ENCODE peak calls at places on chromosomes 12 and 14, in seven cellular contexts. U, Z, X, K, T, B and Y are unnamed samples.

GRCh38 chr14:104749111-104749649 is 3.8 kb upstream of the SIVA1 start:
- DNase-seq in T (peak), B (no peak), Z (peak), K (no peak), X (no peak), U (no peak), Y (peak)

GRCh38 chr12:131116437-131117117 is 162.9 kb downstream of the ADGRD1 start:
- DNase-seq in U (no peak), X (peak), B (no peak), K (no peak), T (no peak), Z (peak), Y (no peak)

GRCh38 chr14:38442208-38442607 is 186.3 kb upstream of the CLEC14A start:
- DNase-seq in T (no peak), B (no peak), Z (no peak), X (no peak), K (no peak), U (no peak), Y (no peak)

GRCh38 chr12:57810450-57810849 is 8.1 kb downstream of the AVIL start:
- DNase-seq in Z (peak), X (peak), U (no peak), T (no peak), B (peak), K (no peak), Y (no peak)

GRCh38 chr12:60123443-60124000 is 527.7 kb downstream of the SLC16A7 start:
- DNase-seq in U (no peak), B (no peak), T (no peak), K (no peak), X (peak), Z (peak), Y (no peak)

GRCh38 chr12:55829967-55830600 is 697 bp upstream of the DNAJC14 start:
- DNase-seq in B (no peak), U (peak), Z (no peak), X (no peak), T (peak), K (no peak), Y (no peak)

GRCh38 chr12:68185598-68185997 is 26.1 kb upstream of the IFNG start:
- DNase-seq in Z (no peak), B (no peak), U (no peak), K (no peak), T (no peak), X (no peak), Y (no peak)

GRCh38 chr12:3341594-3341993 is 149.4 kb upstream of the PRMT8 start:
- DNase-seq in U (no peak), T (no peak), Z (no peak), X (no peak), B (no peak), K (no peak), Y (no peak)

GRCh38 chr14:77508249-77508648 is 9.6 kb upstream of the ISM2 start:
- DNase-seq in K (peak), X (peak), U (no peak), Z (peak), T (no peak), B (no peak), Y (no peak)

GRCh38 chr14:50023671-50024490 is 92.5 kb downstream of the VCPKMT start:
- DNase-seq in B (no peak), X (peak), U (peak), T (no peak), K (peak), Z (peak), Y (peak)
- H3K4me3 ChIP-seq in B (no peak), X (peak), U (no peak), T (no peak), K (no peak), Z (peak), Y (no peak)

GRCh38 chr14:101889898-101890297 is 74.5 kb upstream of the DYNC1H1 start:
- DNase-seq in K (no peak), Z (peak), B (no peak), X (peak), T (no peak), U (no peak), Y (no peak)

GRCh38 chr14:101891471-101891870 is 72.9 kb upstream of the DYNC1H1 start:
- DNase-seq in U (no peak), K (no peak), X (no peak), B (no peak), Z (no peak), T (no peak), Y (no peak)

GRCh38 chr14:101888182-101888581 is 76.2 kb upstream of the DYNC1H1 start:
- DNase-seq in Z (no peak), B (no peak), X (no peak), K (no peak), U (no peak), T (no peak), Y (no peak)

GRCh38 chr14:101887219-101887618 is 77.2 kb upstream of the DYNC1H1 start:
- DNase-seq in T (no peak), Z (no peak), U (no peak), X (no peak), K (no peak), B (no peak), Y (no peak)

GRCh38 chr14:101889366-101889765 is 75.0 kb upstream of the DYNC1H1 start:
- DNase-seq in T (no peak), U (no peak), K (no peak), X (no peak), B (no peak), Z (no peak), Y (no peak)
- H3K4me3 ChIP-seq in T (no peak), U (no peak), K (no peak), X (no peak), B (no peak), Z (no peak), Y (no peak)

DNA sequence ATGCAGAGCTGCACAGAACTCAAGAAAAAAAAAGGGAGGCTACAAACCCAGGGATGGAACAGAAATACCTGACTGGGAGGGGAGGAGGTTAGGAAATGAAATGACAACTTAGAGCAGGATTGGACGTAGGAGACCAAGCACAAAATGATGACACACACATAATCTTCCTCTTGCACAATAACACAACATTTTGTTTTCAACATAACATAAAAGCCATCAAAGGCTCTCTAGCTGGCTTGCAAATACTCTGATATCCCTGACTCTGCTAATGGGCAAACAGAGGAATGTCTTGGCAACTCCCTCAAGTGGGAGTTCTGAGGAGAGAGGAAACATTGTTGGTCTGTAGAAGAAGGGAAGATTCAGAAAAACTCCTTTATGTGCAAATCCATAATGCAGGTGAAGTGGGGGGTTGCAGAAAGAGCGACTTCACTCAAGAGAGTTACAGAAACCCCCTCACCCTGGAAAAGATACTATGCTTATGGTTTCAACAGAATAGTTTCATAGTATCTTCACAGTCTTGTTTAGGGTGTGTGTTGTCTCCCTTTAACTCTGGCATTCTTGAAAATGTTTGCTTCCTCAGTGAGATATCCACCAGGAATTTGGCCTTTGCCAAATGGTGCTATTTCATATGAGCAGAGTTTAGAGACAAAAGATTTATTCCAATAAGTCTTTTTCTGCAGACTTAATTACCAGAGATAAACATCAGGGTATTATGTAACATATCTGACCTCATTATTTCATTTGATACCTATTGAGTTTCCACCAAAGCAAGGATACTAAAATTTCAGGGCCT is 43.8 kb upstream of the LTBP2 start:
- DNase-seq in B (no peak), T (no peak), U (no peak), Z (peak), K (peak), X (peak), Y (no peak)
- H3K4me3 ChIP-seq in B (no peak), T (no peak), U (no peak), Z (no peak), K (no peak), X (no peak), Y (no peak)

GRCh38 chr14:64970776-64971451 is 1.2 kb downstream of the RAB15 start:
- DNase-seq in Z (peak), U (no peak), K (no peak), B (no peak), T (no peak), X (no peak), Y (no peak)
- H3K4me3 ChIP-seq in Z (peak), U (peak), K (no peak), B (no peak), T (peak), X (peak), Y (no peak)

GRCh38 chr14:68199465-68200145 is 380.0 kb downstream of the RAD51B start:
- DNase-seq in X (no peak), Z (no peak), K (peak), B (no peak), T (no peak), U (no peak), Y (no peak)
- H3K4me3 ChIP-seq in X (no peak), Z (no peak), K (no peak), B (no peak), T (no peak), U (no peak), Y (no peak)

DNA sequence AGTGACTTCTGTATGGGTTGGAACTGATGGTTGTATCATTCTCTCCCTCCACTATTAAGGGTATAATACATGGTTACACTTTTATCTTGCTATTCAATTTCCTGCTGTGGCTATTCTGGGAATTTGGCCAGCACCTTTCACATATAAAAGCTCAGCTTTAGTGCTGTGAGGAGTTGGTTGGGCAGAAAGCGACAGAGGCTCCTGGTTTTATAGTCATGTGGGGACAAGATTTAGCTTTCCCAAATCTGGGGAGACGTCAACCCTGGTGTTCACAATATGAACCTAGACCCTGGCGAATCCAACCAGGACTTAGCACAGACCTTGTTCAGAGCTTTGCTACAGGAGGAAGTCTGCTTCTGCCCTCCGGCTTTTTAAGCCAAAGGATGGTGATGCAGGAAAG is 36.5 kb downstream of the FOS start:
- DNase-seq in X (peak), Z (peak), B (no peak), T (no peak), K (peak), U (peak), Y (peak)
- H3K4me3 ChIP-seq in X (no peak), Z (no peak), B (no peak), T (no peak), K (no peak), U (no peak), Y (no peak)